ENCODE peak calls at places on chromosomes 13 and 19, in five cellular contexts. One of them, this sample, is unnamed.

GRCh38 chr13:40376296-40376849 is 290.1 kb downstream of the FOXO1 start:
- DNase-seq in NCI-H446: peak
- DNase-seq in HS-5: no peak
- DNase-seq in activated T-helper 1 cell treated with anti-CD3 and anti-CD28 coated beads, Interleukin-12 subunit alpha, Interleukin-12 subunit beta, Interleukin-2, Interleukin-4 antibody, amounts not matched to agents 30 ng/mL and 10 ng/mL and 1 ng/mL, durations not matched to agents 14 hours and 24 hours and 36 hours: no peak
- DNase-seq in nucleus accumbens: no peak
- DNase-seq in this sample: no peak

GRCh38 chr19:21023901-21024300 is 3.4 kb downstream of the ZNF430 start:
- DNase-seq in nucleus accumbens: no peak
- DNase-seq in HS-5: no peak
- DNase-seq in NCI-H446: no peak
- DNase-seq in activated T-helper 1 cell treated with anti-CD3 and anti-CD28 coated beads, Interleukin-12 subunit alpha, Interleukin-12 subunit beta, Interleukin-2, Interleukin-4 antibody, amounts not matched to agents 30 ng/mL and 10 ng/mL and 1 ng/mL, durations not matched to agents 14 hours and 24 hours and 36 hours: no peak
- DNase-seq in this sample: no peak

GRCh38 chr13:47114030-47114429 is 217.2 kb upstream of the HTR2A start:
- DNase-seq in NCI-H446: no peak
- DNase-seq in HS-5: peak
- DNase-seq in activated T-helper 1 cell treated with anti-CD3 and anti-CD28 coated beads, Interleukin-12 subunit alpha, Interleukin-12 subunit beta, Interleukin-2, Interleukin-4 antibody, amounts not matched to agents 30 ng/mL and 10 ng/mL and 1 ng/mL, durations not matched to agents 14 hours and 24 hours and 36 hours: no peak
- DNase-seq in nucleus accumbens: no peak
- DNase-seq in this sample: no peak

GRCh38 chr13:50400930-50401553 is 385.8 kb downstream of the KCNRG start:
- DNase-seq in nucleus accumbens: peak
- DNase-seq in NCI-H446: peak
- DNase-seq in activated T-helper 1 cell treated with anti-CD3 and anti-CD28 coated beads, Interleukin-12 subunit alpha, Interleukin-12 subunit beta, Interleukin-2, Interleukin-4 antibody, amounts not matched to agents 30 ng/mL and 10 ng/mL and 1 ng/mL, durations not matched to agents 14 hours and 24 hours and 36 hours: no peak
- DNase-seq in HS-5: no peak
- DNase-seq in this sample: peak

GRCh38 chr13:38980628-38981078 is 10.0 kb downstream of the STOML3 start:
- DNase-seq in activated T-helper 1 cell treated with anti-CD3 and anti-CD28 coated beads, Interleukin-12 subunit alpha, Interleukin-12 subunit beta, Interleukin-2, Interleukin-4 antibody, amounts not matched to agents 30 ng/mL and 10 ng/mL and 1 ng/mL, durations not matched to agents 14 hours and 24 hours and 36 hours: no peak
- DNase-seq in NCI-H446: no peak
- DNase-seq in HS-5: no peak
- DNase-seq in nucleus accumbens: no peak
- DNase-seq in this sample: no peak

GRCh38 chr13:50417597-50417996 is 402.4 kb downstream of the KCNRG start:
- DNase-seq in NCI-H446: no peak
- DNase-seq in HS-5: no peak
- DNase-seq in activated T-helper 1 cell treated with anti-CD3 and anti-CD28 coated beads, Interleukin-12 subunit alpha, Interleukin-12 subunit beta, Interleukin-2, Interleukin-4 antibody, amounts not matched to agents 30 ng/mL and 10 ng/mL and 1 ng/mL, durations not matched to agents 14 hours and 24 hours and 36 hours: no peak
- DNase-seq in nucleus accumbens: no peak
- DNase-seq in this sample: no peak

GRCh38 chr13:78491978-78492377 is 111.4 kb downstream of the POU4F1 start:
- DNase-seq in NCI-H446: no peak
- DNase-seq in activated T-helper 1 cell treated with anti-CD3 and anti-CD28 coated beads, Interleukin-12 subunit alpha, Interleukin-12 subunit beta, Interleukin-2, Interleukin-4 antibody, amounts not matched to agents 30 ng/mL and 10 ng/mL and 1 ng/mL, durations not matched to agents 14 hours and 24 hours and 36 hours: no peak
- DNase-seq in HS-5: no peak
- DNase-seq in nucleus accumbens: no peak
- DNase-seq in this sample: no peak

GRCh38 chr13:33349996-33350826 is 64.7 kb upstream of the STARD13 start:
- DNase-seq in HS-5: no peak
- DNase-seq in activated T-helper 1 cell treated with anti-CD3 and anti-CD28 coated beads, Interleukin-12 subunit alpha, Interleukin-12 subunit beta, Interleukin-2, Interleukin-4 antibody, amounts not matched to agents 30 ng/mL and 10 ng/mL and 1 ng/mL, durations not matched to agents 14 hours and 24 hours and 36 hours: no peak
- DNase-seq in NCI-H446: no peak
- DNase-seq in nucleus accumbens: no peak
- DNase-seq in this sample: peak

GRCh38 chr13:40648841-40649240 is 17.6 kb downstream of the FOXO1 start:
- DNase-seq in HS-5: no peak
- DNase-seq in NCI-H446: no peak
- DNase-seq in activated T-helper 1 cell treated with anti-CD3 and anti-CD28 coated beads, Interleukin-12 subunit alpha, Interleukin-12 subunit beta, Interleukin-2, Interleukin-4 antibody, amounts not matched to agents 30 ng/mL and 10 ng/mL and 1 ng/mL, durations not matched to agents 14 hours and 24 hours and 36 hours: no peak
- DNase-seq in nucleus accumbens: no peak
- DNase-seq in this sample: no peak

GRCh38 chr13:111050539-111050879 is 64.6 kb upstream of the ARHGEF7 start:
- DNase-seq in activated T-helper 1 cell treated with anti-CD3 and anti-CD28 coated beads, Interleukin-12 subunit alpha, Interleukin-12 subunit beta, Interleukin-2, Interleukin-4 antibody, amounts not matched to agents 30 ng/mL and 10 ng/mL and 1 ng/mL, durations not matched to agents 14 hours and 24 hours and 36 hours: no peak
- DNase-seq in NCI-H446: no peak
- DNase-seq in HS-5: no peak
- DNase-seq in nucleus accumbens: no peak
- DNase-seq in this sample: no peak

GRCh38 chr13:111854403-111854802 is 212.5 kb upstream of the SOX1 start:
- DNase-seq in nucleus accumbens: no peak
- DNase-seq in activated T-helper 1 cell treated with anti-CD3 and anti-CD28 coated beads, Interleukin-12 subunit alpha, Interleukin-12 subunit beta, Interleukin-2, Interleukin-4 antibody, amounts not matched to agents 30 ng/mL and 10 ng/mL and 1 ng/mL, durations not matched to agents 14 hours and 24 hours and 36 hours: no peak
- DNase-seq in NCI-H446: no peak
- DNase-seq in HS-5: no peak
- DNase-seq in this sample: no peak

GRCh38 chr13:76715621-76716020 is 170.6 kb downstream of the KCTD12 start:
- DNase-seq in NCI-H446: no peak
- DNase-seq in activated T-helper 1 cell treated with anti-CD3 and anti-CD28 coated beads, Interleukin-12 subunit alpha, Interleukin-12 subunit beta, Interleukin-2, Interleukin-4 antibody, amounts not matched to agents 30 ng/mL and 10 ng/mL and 1 ng/mL, durations not matched to agents 14 hours and 24 hours and 36 hours: no peak
- DNase-seq in HS-5: no peak
- DNase-seq in nucleus accumbens: no peak
- DNase-seq in this sample: no peak

GRCh38 chr19:10353793-10354391 is 14.5 kb upstream of the ICAM3 start:
- DNase-seq in NCI-H446: no peak
- DNase-seq in HS-5: no peak
- DNase-seq in nucleus accumbens: no peak
- DNase-seq in activated T-helper 1 cell treated with anti-CD3 and anti-CD28 coated beads, Interleukin-12 subunit alpha, Interleukin-12 subunit beta, Interleukin-2, Interleukin-4 antibody, amounts not matched to agents 30 ng/mL and 10 ng/mL and 1 ng/mL, durations not matched to agents 14 hours and 24 hours and 36 hours: no peak
- DNase-seq in this sample: no peak

GRCh38 chr13:23440821-23441608 is 7.5 kb upstream of the SACS start:
- DNase-seq in nucleus accumbens: peak
- DNase-seq in NCI-H446: no peak
- DNase-seq in HS-5: no peak
- DNase-seq in activated T-helper 1 cell treated with anti-CD3 and anti-CD28 coated beads, Interleukin-12 subunit alpha, Interleukin-12 subunit beta, Interleukin-2, Interleukin-4 antibody, amounts not matched to agents 30 ng/mL and 10 ng/mL and 1 ng/mL, durations not matched to agents 14 hours and 24 hours and 36 hours: no peak
- DNase-seq in this sample: no peak

GRCh38 chr13:109465151-109465550 is 321.2 kb downstream of the IRS2 start:
- DNase-seq in nucleus accumbens: no peak
- DNase-seq in HS-5: no peak
- DNase-seq in NCI-H446: no peak
- DNase-seq in activated T-helper 1 cell treated with anti-CD3 and anti-CD28 coated beads, Interleukin-12 subunit alpha, Interleukin-12 subunit beta, Interleukin-2, Interleukin-4 antibody, amounts not matched to agents 30 ng/mL and 10 ng/mL and 1 ng/mL, durations not matched to agents 14 hours and 24 hours and 36 hours: no peak
- DNase-seq in this sample: no peak

GRCh38 chr19:2261438-2262172 is 5.4 kb upstream of the JSRP1 start:
- DNase-seq in NCI-H446: no peak
- DNase-seq in nucleus accumbens: no peak
- DNase-seq in HS-5: no peak
- DNase-seq in activated T-helper 1 cell treated with anti-CD3 and anti-CD28 coated beads, Interleukin-12 subunit alpha, Interleukin-12 subunit beta, Interleukin-2, Interleukin-4 antibody, amounts not matched to agents 30 ng/mL and 10 ng/mL and 1 ng/mL, durations not matched to agents 14 hours and 24 hours and 36 hours: no peak
- DNase-seq in this sample: no peak

GRCh38 chr13:80751854-80752253 is 410.9 kb upstream of the SPRY2 start:
- DNase-seq in HS-5: no peak
- DNase-seq in activated T-helper 1 cell treated with anti-CD3 and anti-CD28 coated beads, Interleukin-12 subunit alpha, Interleukin-12 subunit beta, Interleukin-2, Interleukin-4 antibody, amounts not matched to agents 30 ng/mL and 10 ng/mL and 1 ng/mL, durations not matched to agents 14 hours and 24 hours and 36 hours: no peak
- DNase-seq in nucleus accumbens: no peak
- DNase-seq in NCI-H446: no peak
- DNase-seq in this sample: no peak

GRCh38 chr19:1177322-1178114 is 3.5 kb upstream of the SBNO2 start:
- DNase-seq in nucleus accumbens: no peak
- DNase-seq in HS-5: peak
- DNase-seq in NCI-H446: peak
- DNase-seq in activated T-helper 1 cell treated with anti-CD3 and anti-CD28 coated beads, Interleukin-12 subunit alpha, Interleukin-12 subunit beta, Interleukin-2, Interleukin-4 antibody, amounts not matched to agents 30 ng/mL and 10 ng/mL and 1 ng/mL, durations not matched to agents 14 hours and 24 hours and 36 hours: no peak
- DNase-seq in this sample: peak

GRCh38 chr19:36605101-36605838 is at the start of gene ZNF382:
- DNase-seq in activated T-helper 1 cell treated with anti-CD3 and anti-CD28 coated beads, Interleukin-12 subunit alpha, Interleukin-12 subunit beta, Interleukin-2, Interleukin-4 antibody, amounts not matched to agents 30 ng/mL and 10 ng/mL and 1 ng/mL, durations not matched to agents 14 hours and 24 hours and 36 hours: peak
- DNase-seq in NCI-H446: peak
- DNase-seq in nucleus accumbens: peak
- DNase-seq in HS-5: no peak
- DNase-seq in this sample: peak

GRCh38 chr13:76879211-76879875 is 6.9 kb downstream of the KCTD12 start:
- DNase-seq in NCI-H446: no peak
- DNase-seq in activated T-helper 1 cell treated with anti-CD3 and anti-CD28 coated beads, Interleukin-12 subunit alpha, Interleukin-12 subunit beta, Interleukin-2, Interleukin-4 antibody, amounts not matched to agents 30 ng/mL and 10 ng/mL and 1 ng/mL, durations not matched to agents 14 hours and 24 hours and 36 hours: peak
- DNase-seq in HS-5: no peak
- DNase-seq in nucleus accumbens: peak
- DNase-seq in this sample: peak

GRCh38 chr19:45045671-45046353 is 7.0 kb downstream of the CLASRP start:
- DNase-seq in nucleus accumbens: peak
- DNase-seq in activated T-helper 1 cell treated with anti-CD3 and anti-CD28 coated beads, Interleukin-12 subunit alpha, Interleukin-12 subunit beta, Interleukin-2, Interleukin-4 antibody, amounts not matched to agents 30 ng/mL and 10 ng/mL and 1 ng/mL, durations not matched to agents 14 hours and 24 hours and 36 hours: no peak
- DNase-seq in NCI-H446: no peak
- DNase-seq in HS-5: no peak
- DNase-seq in this sample: peak

GRCh38 chr13:41742917-41743552 is 217.9 kb downstream of the VWA8 start:
- DNase-seq in HS-5: no peak
- DNase-seq in activated T-helper 1 cell treated with anti-CD3 and anti-CD28 coated beads, Interleukin-12 subunit alpha, Interleukin-12 subunit beta, Interleukin-2, Interleukin-4 antibody, amounts not matched to agents 30 ng/mL and 10 ng/mL and 1 ng/mL, durations not matched to agents 14 hours and 24 hours and 36 hours: no peak
- DNase-seq in NCI-H446: no peak
- DNase-seq in nucleus accumbens: no peak
- DNase-seq in this sample: no peak

GRCh38 chr13:30446122-30446500 is 19.6 kb downstream of the HMGB1 start:
- DNase-seq in HS-5: no peak
- DNase-seq in nucleus accumbens: no peak
- DNase-seq in NCI-H446: no peak
- DNase-seq in activated T-helper 1 cell treated with anti-CD3 and anti-CD28 coated beads, Interleukin-12 subunit alpha, Interleukin-12 subunit beta, Interleukin-2, Interleukin-4 antibody, amounts not matched to agents 30 ng/mL and 10 ng/mL and 1 ng/mL, durations not matched to agents 14 hours and 24 hours and 36 hours: no peak
- DNase-seq in this sample: no peak

GRCh38 chr13:43697323-43697722 is 89.4 kb downstream of the ENOX1 start:
- DNase-seq in HS-5: no peak
- DNase-seq in NCI-H446: no peak
- DNase-seq in nucleus accumbens: no peak
- DNase-seq in activated T-helper 1 cell treated with anti-CD3 and anti-CD28 coated beads, Interleukin-12 subunit alpha, Interleukin-12 subunit beta, Interleukin-2, Interleukin-4 antibody, amounts not matched to agents 30 ng/mL and 10 ng/mL and 1 ng/mL, durations not matched to agents 14 hours and 24 hours and 36 hours: no peak
- DNase-seq in this sample: no peak

GRCh38 chr13:25687622-25688225 is 315.9 kb downstream of the ATP8A2 start:
- DNase-seq in nucleus accumbens: no peak
- DNase-seq in activated T-helper 1 cell treated with anti-CD3 and anti-CD28 coated beads, Interleukin-12 subunit alpha, Interleukin-12 subunit beta, Interleukin-2, Interleukin-4 antibody, amounts not matched to agents 30 ng/mL and 10 ng/mL and 1 ng/mL, durations not matched to agents 14 hours and 24 hours and 36 hours: no peak
- DNase-seq in NCI-H446: no peak
- DNase-seq in HS-5: no peak
- DNase-seq in this sample: no peak

GRCh38 chr13:39201075-39201630 is 162.9 kb downstream of the NHLRC3 start:
- DNase-seq in nucleus accumbens: no peak
- DNase-seq in activated T-helper 1 cell treated with anti-CD3 and anti-CD28 coated beads, Interleukin-12 subunit alpha, Interleukin-12 subunit beta, Interleukin-2, Interleukin-4 antibody, amounts not matched to agents 30 ng/mL and 10 ng/mL and 1 ng/mL, durations not matched to agents 14 hours and 24 hours and 36 hours: no peak
- DNase-seq in NCI-H446: no peak
- DNase-seq in HS-5: no peak
- DNase-seq in this sample: no peak

GRCh38 chr13:73025212-73026012 is 33.4 kb upstream of the KLF5 start:
- DNase-seq in nucleus accumbens: no peak
- DNase-seq in HS-5: no peak
- DNase-seq in NCI-H446: no peak
- DNase-seq in activated T-helper 1 cell treated with anti-CD3 and anti-CD28 coated beads, Interleukin-12 subunit alpha, Interleukin-12 subunit beta, Interleukin-2, Interleukin-4 antibody, amounts not matched to agents 30 ng/mL and 10 ng/mL and 1 ng/mL, durations not matched to agents 14 hours and 24 hours and 36 hours: no peak
- DNase-seq in this sample: no peak

GRCh38 chr13:27341616-27342015 is 71.0 kb downstream of the RASL11A start:
- DNase-seq in NCI-H446: no peak
- DNase-seq in nucleus accumbens: no peak
- DNase-seq in HS-5: no peak
- DNase-seq in activated T-helper 1 cell treated with anti-CD3 and anti-CD28 coated beads, Interleukin-12 subunit alpha, Interleukin-12 subunit beta, Interleukin-2, Interleukin-4 antibody, amounts not matched to agents 30 ng/mL and 10 ng/mL and 1 ng/mL, durations not matched to agents 14 hours and 24 hours and 36 hours: no peak
- DNase-seq in this sample: no peak

GRCh38 chr19:38952395-38953165 is 21.8 kb downstream of the MRPS12 start:
- DNase-seq in HS-5: no peak
- DNase-seq in NCI-H446: peak
- DNase-seq in nucleus accumbens: no peak
- DNase-seq in activated T-helper 1 cell treated with anti-CD3 and anti-CD28 coated beads, Interleukin-12 subunit alpha, Interleukin-12 subunit beta, Interleukin-2, Interleukin-4 antibody, amounts not matched to agents 30 ng/mL and 10 ng/mL and 1 ng/mL, durations not matched to agents 14 hours and 24 hours and 36 hours: peak
- DNase-seq in this sample: peak

GRCh38 chr13:73828811-73829210 is 305.4 kb downstream of the KLF12 start:
- DNase-seq in nucleus accumbens: no peak
- DNase-seq in activated T-helper 1 cell treated with anti-CD3 and anti-CD28 coated beads, Interleukin-12 subunit alpha, Interleukin-12 subunit beta, Interleukin-2, Interleukin-4 antibody, amounts not matched to agents 30 ng/mL and 10 ng/mL and 1 ng/mL, durations not matched to agents 14 hours and 24 hours and 36 hours: no peak
- DNase-seq in NCI-H446: no peak
- DNase-seq in HS-5: no peak
- DNase-seq in this sample: no peak

GRCh38 chr13:102856603-102857002 is 10.8 kb downstream of the ERCC5 start:
- DNase-seq in NCI-H446: no peak
- DNase-seq in HS-5: no peak
- DNase-seq in nucleus accumbens: no peak
- DNase-seq in activated T-helper 1 cell treated with anti-CD3 and anti-CD28 coated beads, Interleukin-12 subunit alpha, Interleukin-12 subunit beta, Interleukin-2, Interleukin-4 antibody, amounts not matched to agents 30 ng/mL and 10 ng/mL and 1 ng/mL, durations not matched to agents 14 hours and 24 hours and 36 hours: no peak
- DNase-seq in this sample: no peak

GRCh38 chr19:49639401-49640112 is 386 bp downstream of the RRAS start:
- DNase-seq in HS-5: no peak
- DNase-seq in activated T-helper 1 cell treated with anti-CD3 and anti-CD28 coated beads, Interleukin-12 subunit alpha, Interleukin-12 subunit beta, Interleukin-2, Interleukin-4 antibody, amounts not matched to agents 30 ng/mL and 10 ng/mL and 1 ng/mL, durations not matched to agents 14 hours and 24 hours and 36 hours: no peak
- DNase-seq in NCI-H446: no peak
- DNase-seq in nucleus accumbens: no peak
- DNase-seq in this sample: no peak

GRCh38 chr13:88648598-88649373 is 977.6 kb downstream of the SLITRK5 start:
- DNase-seq in activated T-helper 1 cell treated with anti-CD3 and anti-CD28 coated beads, Interleukin-12 subunit alpha, Interleukin-12 subunit beta, Interleukin-2, Interleukin-4 antibody, amounts not matched to agents 30 ng/mL and 10 ng/mL and 1 ng/mL, durations not matched to agents 14 hours and 24 hours and 36 hours: no peak
- DNase-seq in nucleus accumbens: no peak
- DNase-seq in HS-5: no peak
- DNase-seq in NCI-H446: no peak
- DNase-seq in this sample: no peak

GRCh38 chr19:2973229-2973628 is 4.1 kb upstream of the TLE6 start:
- DNase-seq in NCI-H446: no peak
- DNase-seq in HS-5: no peak
- DNase-seq in nucleus accumbens: no peak
- DNase-seq in activated T-helper 1 cell treated with anti-CD3 and anti-CD28 coated beads, Interleukin-12 subunit alpha, Interleukin-12 subunit beta, Interleukin-2, Interleukin-4 antibody, amounts not matched to agents 30 ng/mL and 10 ng/mL and 1 ng/mL, durations not matched to agents 14 hours and 24 hours and 36 hours: no peak
- DNase-seq in this sample: no peak

GRCh38 chr13:19960673-19961015 is 2.1 kb downstream of the ZMYM2 start:
- DNase-seq in nucleus accumbens: no peak
- DNase-seq in HS-5: no peak
- DNase-seq in activated T-helper 1 cell treated with anti-CD3 and anti-CD28 coated beads, Interleukin-12 subunit alpha, Interleukin-12 subunit beta, Interleukin-2, Interleukin-4 antibody, amounts not matched to agents 30 ng/mL and 10 ng/mL and 1 ng/mL, durations not matched to agents 14 hours and 24 hours and 36 hours: no peak
- DNase-seq in NCI-H446: no peak
- DNase-seq in this sample: no peak

GRCh38 chr13:59409211-59409610 is 754.5 kb downstream of the DIAPH3 start:
- DNase-seq in activated T-helper 1 cell treated with anti-CD3 and anti-CD28 coated beads, Interleukin-12 subunit alpha, Interleukin-12 subunit beta, Interleukin-2, Interleukin-4 antibody, amounts not matched to agents 30 ng/mL and 10 ng/mL and 1 ng/mL, durations not matched to agents 14 hours and 24 hours and 36 hours: no peak
- DNase-seq in nucleus accumbens: peak
- DNase-seq in HS-5: no peak
- DNase-seq in NCI-H446: peak
- DNase-seq in this sample: peak

GRCh38 chr13:49690990-49691886 is at the start of gene EBPL:
- DNase-seq in HS-5: no peak
- DNase-seq in NCI-H446: peak
- DNase-seq in nucleus accumbens: peak
- DNase-seq in activated T-helper 1 cell treated with anti-CD3 and anti-CD28 coated beads, Interleukin-12 subunit alpha, Interleukin-12 subunit beta, Interleukin-2, Interleukin-4 antibody, amounts not matched to agents 30 ng/mL and 10 ng/mL and 1 ng/mL, durations not matched to agents 14 hours and 24 hours and 36 hours: peak
- DNase-seq in this sample: peak

GRCh38 chr19:58117841-58118575 is 20.0 kb upstream of the ZSCAN18 start:
- DNase-seq in NCI-H446: no peak
- DNase-seq in nucleus accumbens: no peak
- DNase-seq in activated T-helper 1 cell treated with anti-CD3 and anti-CD28 coated beads, Interleukin-12 subunit alpha, Interleukin-12 subunit beta, Interleukin-2, Interleukin-4 antibody, amounts not matched to agents 30 ng/mL and 10 ng/mL and 1 ng/mL, durations not matched to agents 14 hours and 24 hours and 36 hours: no peak
- DNase-seq in HS-5: no peak
- DNase-seq in this sample: no peak

This sample was measured in Ammon's horn.